ENCODE peak calls at places on chromosomes 2 and 18, in six cellular contexts. One of them, this sample, is unnamed. For H3K27me3, the result is how much of the 10 kb centered on the place peaks cover.

GRCh38 chr2:36433311-36434217 is 78.0 kb downstream of the CRIM1 start:
- DNase-seq in colonic mucosa: peak
- DNase-seq in upper lobe of right lung: no peak
- DNase-seq in breast epithelium: peak
- DNase-seq in heart left ventricle: no peak
- DNase-seq in left lung: no peak
- DNase-seq in this sample: no peak

GRCh38 chr2:96769816-96770215 is 9.1 kb downstream of the CNNM4 start:
- DNase-seq in colonic mucosa: no peak
- DNase-seq in upper lobe of right lung: peak
- DNase-seq in breast epithelium: peak
- DNase-seq in heart left ventricle: peak
- DNase-seq in left lung: no peak
- DNase-seq in this sample: no peak

GRCh38 chr2:109619131-109619615 is 5.0 kb downstream of the SOWAHC start:
- DNase-seq in colonic mucosa: no peak
- DNase-seq in upper lobe of right lung: no peak
- DNase-seq in breast epithelium: no peak
- DNase-seq in heart left ventricle: no peak
- DNase-seq in left lung: no peak
- DNase-seq in this sample: no peak

GRCh38 chr18:68234115-68234514 is 480.8 kb downstream of the TMX3 start:
- DNase-seq in colonic mucosa: no peak
- DNase-seq in upper lobe of right lung: no peak
- DNase-seq in breast epithelium: no peak
- DNase-seq in heart left ventricle: no peak
- DNase-seq in left lung: no peak
- DNase-seq in this sample: no peak

GRCh38 chr18:50622320-50622719 is 62.4 kb downstream of the MAPK4 start:
- DNase-seq in colonic mucosa: no peak
- DNase-seq in upper lobe of right lung: no peak
- DNase-seq in breast epithelium: no peak
- DNase-seq in heart left ventricle: no peak
- DNase-seq in left lung: no peak
- DNase-seq in this sample: no peak

GRCh38 chr2:20093263-20094141 is 42.1 kb upstream of the LAPTM4A start:
- DNase-seq in colonic mucosa: peak
- DNase-seq in upper lobe of right lung: no peak
- DNase-seq in breast epithelium: no peak
- DNase-seq in heart left ventricle: no peak
- DNase-seq in left lung: no peak
- DNase-seq in this sample: no peak

GRCh38 chr18:42860011-42860410 is 255.5 kb downstream of the RIT2 start:
- DNase-seq in colonic mucosa: no peak
- DNase-seq in upper lobe of right lung: no peak
- DNase-seq in breast epithelium: no peak
- DNase-seq in heart left ventricle: no peak
- DNase-seq in left lung: no peak
- DNase-seq in this sample: no peak

GRCh38 chr2:39607538-39608211 is 58.0 kb upstream of the TMEM178A start:
- DNase-seq in colonic mucosa: no peak
- DNase-seq in upper lobe of right lung: no peak
- DNase-seq in breast epithelium: no peak
- DNase-seq in heart left ventricle: no peak
- DNase-seq in left lung: no peak
- DNase-seq in this sample: no peak

GRCh38 chr2:74385396-74385795 is 5.3 kb upstream of the DCTN1 start:
- DNase-seq in colonic mucosa: no peak
- DNase-seq in upper lobe of right lung: no peak
- DNase-seq in breast epithelium: no peak
- DNase-seq in heart left ventricle: no peak
- DNase-seq in left lung: no peak
- DNase-seq in this sample: no peak

GRCh38 chr2:185618630-185619029 is 120.0 kb upstream of the FSIP2 start:
- DNase-seq in colonic mucosa: no peak
- DNase-seq in upper lobe of right lung: no peak
- DNase-seq in breast epithelium: no peak
- DNase-seq in heart left ventricle: no peak
- DNase-seq in left lung: no peak
- DNase-seq in this sample: no peak

GRCh38 chr2:153221506-153221905 is 257.1 kb downstream of the RPRM start:
- DNase-seq in colonic mucosa: no peak
- DNase-seq in upper lobe of right lung: peak
- DNase-seq in breast epithelium: no peak
- DNase-seq in heart left ventricle: no peak
- DNase-seq in left lung: peak
- DNase-seq in this sample: no peak

GRCh38 chr2:150532883-150533282 is 45.4 kb upstream of the RND3 start:
- DNase-seq in colonic mucosa: no peak
- DNase-seq in upper lobe of right lung: no peak
- DNase-seq in breast epithelium: no peak
- DNase-seq in heart left ventricle: no peak
- DNase-seq in left lung: no peak
- DNase-seq in this sample: no peak

GRCh38 chr2:154527962-154528361 is 170.5 kb upstream of the KCNJ3 start:
- DNase-seq in colonic mucosa: no peak
- DNase-seq in upper lobe of right lung: no peak
- DNase-seq in breast epithelium: no peak
- DNase-seq in heart left ventricle: no peak
- DNase-seq in left lung: no peak
- DNase-seq in this sample: no peak

GRCh38 chr2:232598293-232598692 is 35.1 kb upstream of the EFHD1 start:
- DNase-seq in colonic mucosa: no peak
- DNase-seq in upper lobe of right lung: peak
- DNase-seq in breast epithelium: no peak
- DNase-seq in heart left ventricle: no peak
- DNase-seq in left lung: no peak
- DNase-seq in this sample: no peak

GRCh38 chr2:36561223-36561944 is 36.6 kb downstream of the FEZ2 start:
- DNase-seq in colonic mucosa: peak
- DNase-seq in upper lobe of right lung: no peak
- DNase-seq in breast epithelium: no peak
- DNase-seq in heart left ventricle: no peak
- DNase-seq in left lung: no peak
- DNase-seq in this sample: no peak

DNA sequence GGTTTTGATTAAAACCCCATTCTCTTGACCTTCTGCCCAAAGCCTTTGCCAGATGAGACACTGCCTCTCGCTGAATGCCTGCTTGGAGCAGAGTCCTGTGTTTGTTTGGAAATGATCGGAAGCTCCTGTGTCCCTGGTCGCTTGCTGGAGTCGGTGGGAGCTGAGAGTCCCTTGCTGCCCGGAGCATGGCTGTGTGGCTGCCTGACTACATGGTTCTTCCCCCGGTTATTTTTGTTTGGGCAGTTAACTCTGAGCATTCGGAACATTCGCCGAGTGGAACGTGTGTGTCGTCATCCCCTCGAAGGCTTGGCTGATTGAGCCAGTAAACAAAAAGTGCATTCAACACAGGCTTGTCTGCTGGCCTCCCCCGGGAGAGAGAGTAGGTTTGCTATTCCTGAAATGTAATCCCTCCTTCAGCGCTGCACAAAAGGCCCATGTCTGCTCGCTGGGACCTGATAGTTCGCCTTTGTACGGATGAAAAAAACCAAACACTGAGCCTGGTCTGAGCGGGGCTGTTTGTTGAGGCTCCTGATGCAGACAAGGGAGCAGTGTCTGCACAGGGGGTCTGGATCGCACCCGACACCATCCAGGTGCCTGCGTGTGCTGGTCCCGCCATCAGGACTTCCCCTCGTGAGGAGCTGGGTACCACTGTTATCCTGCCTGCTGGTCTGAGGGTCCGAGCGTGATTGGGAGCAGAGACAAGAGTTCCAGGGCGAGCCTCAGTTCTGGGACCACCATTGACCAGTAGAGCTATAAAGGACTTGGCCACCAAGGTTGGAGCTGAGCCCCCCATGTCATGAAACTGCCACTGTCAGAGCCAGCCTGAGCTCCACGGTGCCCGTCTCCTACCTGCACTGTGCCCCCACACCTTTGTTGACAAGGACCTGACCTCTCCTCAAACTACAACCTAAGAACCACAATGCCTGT is 83.8 kb downstream of the AGAP1 start:
- DNase-seq in colonic mucosa: no peak
- DNase-seq in upper lobe of right lung: no peak
- DNase-seq in breast epithelium: no peak
- DNase-seq in heart left ventricle: no peak
- DNase-seq in left lung: no peak
- DNase-seq in this sample: no peak
- H3K27me3 ChIP-seq in colonic mucosa: under half
- H3K27me3 ChIP-seq in upper lobe of right lung: under half
- H3K27me3 ChIP-seq in breast epithelium: under half
- H3K27me3 ChIP-seq in heart left ventricle: under half
- H3K27me3 ChIP-seq in left lung: under half
- H3K27me3 ChIP-seq in this sample: under half

DNA sequence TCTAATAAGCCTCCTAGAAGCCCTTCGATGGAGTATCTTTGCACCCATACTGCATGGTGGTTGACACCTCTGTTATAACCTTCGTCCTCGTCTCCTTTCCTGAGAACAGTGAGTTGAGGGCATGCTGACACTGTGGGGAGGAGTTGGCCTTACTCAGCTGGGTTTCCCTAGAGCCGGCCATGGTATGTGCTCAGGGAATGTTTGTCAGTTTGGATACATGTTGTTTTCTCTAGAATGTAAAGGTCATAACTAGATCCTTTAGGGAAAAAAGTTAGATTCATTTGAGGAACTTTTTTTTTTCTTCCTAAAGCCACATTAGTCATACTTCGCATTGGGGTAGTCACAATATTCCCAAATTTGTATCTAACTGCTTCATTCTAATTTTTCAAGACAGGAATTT is 106.0 kb upstream of the FOSL2 start:
- DNase-seq in colonic mucosa: no peak
- DNase-seq in upper lobe of right lung: no peak
- DNase-seq in breast epithelium: no peak
- DNase-seq in heart left ventricle: no peak
- DNase-seq in left lung: no peak
- DNase-seq in this sample: no peak
- H3K27ac ChIP-seq in colonic mucosa: no peak
- H3K27ac ChIP-seq in upper lobe of right lung: no peak
- H3K27ac ChIP-seq in breast epithelium: no peak
- H3K27ac ChIP-seq in heart left ventricle: no peak
- H3K27ac ChIP-seq in left lung: no peak
- H3K27ac ChIP-seq in this sample: no peak

GRCh38 chr2:219628235-219628985 is 980 bp downstream of the SLC4A3 start:
- DNase-seq in colonic mucosa: no peak
- DNase-seq in upper lobe of right lung: peak
- DNase-seq in breast epithelium: no peak
- DNase-seq in heart left ventricle: no peak
- DNase-seq in left lung: peak
- DNase-seq in this sample: peak

GRCh38 chr2:219625179-219625578 is 2.3 kb upstream of the SLC4A3 start:
- DNase-seq in colonic mucosa: no peak
- DNase-seq in upper lobe of right lung: no peak
- DNase-seq in breast epithelium: no peak
- DNase-seq in heart left ventricle: no peak
- DNase-seq in left lung: peak
- DNase-seq in this sample: no peak

GRCh38 chr2:219626540-219626939 is 890 bp upstream of the SLC4A3 start:
- DNase-seq in colonic mucosa: no peak
- DNase-seq in upper lobe of right lung: no peak
- DNase-seq in breast epithelium: no peak
- DNase-seq in heart left ventricle: no peak
- DNase-seq in left lung: no peak
- DNase-seq in this sample: no peak

GRCh38 chr2:219628986-219629901 is 1.8 kb downstream of the SLC4A3 start:
- DNase-seq in colonic mucosa: no peak
- DNase-seq in upper lobe of right lung: no peak
- DNase-seq in breast epithelium: no peak
- DNase-seq in heart left ventricle: no peak
- DNase-seq in left lung: peak
- DNase-seq in this sample: no peak

DNA sequence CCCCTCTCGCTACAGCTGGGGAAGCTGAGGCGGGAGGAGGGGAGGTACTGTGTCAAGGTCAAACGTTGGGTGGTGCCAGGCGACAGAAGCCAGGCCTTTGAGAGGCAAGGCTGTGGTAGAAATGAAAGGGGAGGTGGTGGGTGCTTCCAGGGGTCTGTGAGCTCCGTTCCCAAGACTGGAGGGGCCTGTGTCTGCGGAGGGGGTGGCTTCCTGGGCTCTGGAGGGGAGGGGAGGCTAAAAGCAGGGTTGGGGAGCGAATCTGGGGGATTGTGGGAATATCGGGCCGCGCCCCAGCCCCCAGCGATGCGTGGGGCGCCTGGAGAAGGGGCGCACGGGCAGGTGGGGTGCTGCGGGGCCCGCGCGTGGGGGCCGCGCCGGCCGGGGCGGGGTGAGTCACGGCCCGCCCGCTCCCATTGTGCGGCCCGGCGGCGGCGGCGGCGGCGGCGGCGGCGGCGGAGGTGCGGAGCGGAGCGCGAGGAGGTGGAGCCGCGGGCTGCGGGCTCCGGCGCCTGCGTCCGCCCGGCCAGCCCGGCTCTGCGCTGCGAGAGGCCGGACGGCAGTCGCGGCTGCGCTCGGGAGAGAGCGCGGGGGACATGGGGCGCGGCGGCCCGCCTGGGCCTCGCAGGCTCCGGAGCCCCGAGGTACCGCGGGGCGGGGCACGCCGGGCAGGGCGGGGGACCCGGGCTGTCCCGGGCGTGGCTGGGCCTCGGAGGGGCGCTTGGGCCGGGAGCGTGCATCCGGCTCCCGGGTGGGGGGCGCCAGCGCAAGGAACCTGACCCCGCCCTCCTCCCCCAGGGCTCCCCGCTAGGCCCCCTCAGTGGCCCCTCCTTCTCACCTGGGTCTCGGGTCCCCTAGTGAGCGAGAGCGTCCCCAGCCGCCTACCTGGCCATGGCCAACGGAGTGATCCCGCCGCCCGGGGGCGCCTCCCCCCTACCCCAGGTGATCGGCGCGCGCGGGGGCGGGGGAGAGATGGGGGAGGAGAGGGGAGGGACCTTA is at the start of gene SLC4A3:
- DNase-seq in colonic mucosa: no peak
- DNase-seq in upper lobe of right lung: peak
- DNase-seq in breast epithelium: no peak
- DNase-seq in heart left ventricle: peak
- DNase-seq in left lung: peak
- DNase-seq in this sample: peak
- TF ChIP-seq CTCF in colonic mucosa: no peak
- TF ChIP-seq CTCF in upper lobe of right lung: no peak
- TF ChIP-seq CTCF in breast epithelium: no peak
- TF ChIP-seq CTCF in heart left ventricle: no peak
- TF ChIP-seq CTCF in left lung: no peak
- TF ChIP-seq CTCF in this sample: no peak

GRCh38 chr18:10726198-10727068 is 200.6 kb downstream of the NAPG start:
- DNase-seq in colonic mucosa: peak
- DNase-seq in upper lobe of right lung: no peak
- DNase-seq in breast epithelium: no peak
- DNase-seq in heart left ventricle: peak
- DNase-seq in left lung: peak
- DNase-seq in this sample: no peak
- H3K27me3 ChIP-seq in colonic mucosa: under half
- H3K27me3 ChIP-seq in upper lobe of right lung: under half
- H3K27me3 ChIP-seq in breast epithelium: under half
- H3K27me3 ChIP-seq in heart left ventricle: under half
- H3K27me3 ChIP-seq in left lung: under half
- H3K27me3 ChIP-seq in this sample: under half